ENCODE peak calls at places on chromosomes 7 and 10, in six cellular contexts. I, E, Q, N, K and S are unnamed samples.

GRCh38 chr10:62726142-62726541 is 78.4 kb upstream of the ADO start:
- DNase-seq in I (no peak), Q (no peak), E (no peak), N (no peak), K (no peak), S (no peak)

GRCh38 chr10:45673074-45673628 is 579 bp upstream of the ZFAND4 start:
- DNase-seq in K (peak; percentile 5), I (no peak), N (peak; percentile 44), Q (peak; percentile 48), E (no peak), S (no peak)

GRCh38 chr10:54985732-54986131 is 184.7 kb upstream of the PCDH15 start:
- DNase-seq in K (peak; percentile 29), N (no peak), I (no peak), E (no peak), Q (no peak), S (no peak)

GRCh38 chr7:129240119-129240815 is 15.4 kb downstream of the AHCYL2 start:
- DNase-seq in Q (no peak), E (no peak), N (no peak), K (no peak), I (no peak), S (no peak)

GRCh38 chr10:100878291-100878910 is 34.4 kb upstream of the SLF2 start:
- DNase-seq in K (peak; percentile 78), I (peak; percentile 82), N (peak; percentile 13), E (no peak), Q (peak; percentile 67), S (peak; percentile 49)

GRCh38 chr10:101560293-101561067 is 27.6 kb downstream of the POLL start:
- DNase-seq in K (no peak), E (no peak), N (no peak), I (no peak), Q (no peak), S (no peak)

GRCh38 chr7:100155553-100156317 is 2.8 kb downstream of the TRAPPC14 start:
- DNase-seq in Q (no peak), N (no peak), K (no peak), E (no peak), I (no peak), S (no peak)

GRCh38 chr10:30775779-30776591 is 146.4 kb upstream of the LYZL2 start:
- DNase-seq in E (no peak), N (no peak), I (no peak), Q (no peak), K (peak; percentile 90), S (peak; percentile 78)

GRCh38 chr10:52043811-52044210 is 270.3 kb upstream of the DKK1 start:
- DNase-seq in Q (no peak), E (no peak), K (no peak), N (no peak), I (no peak), S (no peak)

GRCh38 chr10:101214446-101215396 is 14.5 kb downstream of the LBX1 start:
- DNase-seq in E (peak; percentile 5), N (peak; percentile 32), Q (peak; percentile 82), I (peak; percentile 66), K (peak; percentile 44), S (peak; percentile 58)

GRCh38 chr10:110973400-110973799 is 54.0 kb downstream of the SHOC2 start:
- DNase-seq in I (no peak), N (no peak), K (no peak), Q (no peak), E (no peak), S (no peak)

GRCh38 chr10:102660891-102661613 is 16.8 kb downstream of the TRIM8 start:
- DNase-seq in E (no peak), Q (peak; percentile 86), I (no peak), K (peak; percentile 84), N (peak; percentile 71), S (no peak)

GRCh38 chr7:37817219-37817618 is 31.2 kb upstream of the NME8 start:
- DNase-seq in Q (no peak), E (no peak), K (no peak), I (no peak), N (no peak), S (no peak)

GRCh38 chr10:77157248-77158019 is 480.2 kb downstream of the KCNMA1 start:
- DNase-seq in K (peak; percentile 32), E (no peak), N (no peak), Q (no peak), I (no peak), S (no peak)

GRCh38 chr10:114628106-114628505 is 30.0 kb downstream of the ABLIM1 start:
- DNase-seq in N (no peak), Q (no peak), E (no peak), K (no peak), I (no peak), S (no peak)

GRCh38 chr10:121831237-121831636 is 96.6 kb downstream of the ATE1 start:
- DNase-seq in K (no peak), E (no peak), I (no peak), N (no peak), Q (no peak), S (no peak)

GRCh38 chr10:75276029-75276872 is 40.5 kb upstream of the COMTD1 start:
- DNase-seq in E (no peak), K (no peak), N (no peak), I (no peak), Q (peak; percentile 46), S (no peak)

GRCh38 chr7:54932818-54933543 is 85.8 kb upstream of the EGFR start:
- DNase-seq in K (peak; percentile 53), N (peak; percentile 79), E (no peak), Q (peak; percentile 66), I (peak; percentile 28), S (peak; percentile 80)

GRCh38 chr7:1438821-1439220 is 20.4 kb downstream of the MICALL2 start:
- DNase-seq in I (no peak), K (no peak), E (no peak), Q (no peak), N (no peak), S (no peak)

GRCh38 chr7:141481971-141482370 is 69.2 kb upstream of the AGK start:
- DNase-seq in K (no peak), E (no peak), Q (no peak), I (no peak), N (no peak), S (no peak)

DNA sequence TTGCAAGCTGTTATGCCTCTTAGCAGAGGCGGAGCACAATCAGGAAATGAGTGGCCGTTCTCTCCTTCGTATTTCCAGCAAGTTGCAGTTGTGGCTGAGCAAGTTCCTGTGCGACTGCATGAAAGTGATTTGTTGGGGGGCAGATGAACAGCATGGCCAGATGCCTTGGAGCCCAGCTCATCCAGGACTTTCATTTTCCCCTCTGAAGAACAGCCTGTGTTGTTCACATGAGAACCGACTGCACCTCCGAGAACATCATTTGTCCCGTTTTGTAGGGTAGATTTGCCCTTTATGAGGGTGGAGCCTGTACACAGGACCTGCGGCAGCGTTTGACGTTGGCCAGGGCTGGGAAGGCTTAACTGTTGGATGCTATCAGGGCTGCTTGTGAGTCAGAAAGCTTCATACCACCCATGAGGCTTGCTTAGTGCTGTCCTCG is 4.4 kb downstream of the BAG3 start:
- DNase-seq in K (peak; percentile 82), I (no peak), Q (peak; percentile 57), E (no peak), N (no peak), S (peak; percentile 60)
- H3K4me3 ChIP-seq in K (peak overlapping the region; percentile 3), I (no peak overlapping the region), Q (no peak overlapping the region), E (no peak overlapping the region), N (no peak overlapping the region), S (peak overlapping the region; percentile 2)

GRCh38 chr7:75054744-75055527 is 18.7 kb downstream of the RCC1L start:
- DNase-seq in E (no peak), K (peak; percentile 93), N (no peak), I (no peak), Q (no peak), S (peak; percentile 89)
- H3K36me3 ChIP-seq in E (peaks cover 24% of the 10 kb centered on the region), K (peaks cover 9% of the 10 kb centered on the region), N (peaks cover 21% of the 10 kb centered on the region), I (peaks cover 14% of the 10 kb centered on the region), Q (no peaks in the 10 kb centered on the region), S (peaks cover 36% of the 10 kb centered on the region)

GRCh38 chr7:84193787-84194186 is 802 bp downstream of the SEMA3A start:
- DNase-seq in N (no peak), Q (no peak), K (peak; percentile 61), E (no peak), I (no peak), S (no peak)

GRCh38 chr7:84191842-84192241 is 2.7 kb downstream of the SEMA3A start:
- DNase-seq in Q (no peak), E (no peak), K (peak; percentile 61), N (no peak), I (no peak), S (no peak)

GRCh38 chr7:84194484-84195260 is at the start of gene SEMA3A:
- DNase-seq in N (no peak), Q (peak; percentile 48), K (peak; percentile 91), I (peak; percentile 48), E (no peak), S (peak; percentile 67)

GRCh38 chr7:84196007-84196551 is 1.5 kb upstream of the SEMA3A start:
- DNase-seq in Q (no peak), K (peak; percentile 82), I (no peak), N (no peak), E (no peak), S (peak; percentile 33)

DNA sequence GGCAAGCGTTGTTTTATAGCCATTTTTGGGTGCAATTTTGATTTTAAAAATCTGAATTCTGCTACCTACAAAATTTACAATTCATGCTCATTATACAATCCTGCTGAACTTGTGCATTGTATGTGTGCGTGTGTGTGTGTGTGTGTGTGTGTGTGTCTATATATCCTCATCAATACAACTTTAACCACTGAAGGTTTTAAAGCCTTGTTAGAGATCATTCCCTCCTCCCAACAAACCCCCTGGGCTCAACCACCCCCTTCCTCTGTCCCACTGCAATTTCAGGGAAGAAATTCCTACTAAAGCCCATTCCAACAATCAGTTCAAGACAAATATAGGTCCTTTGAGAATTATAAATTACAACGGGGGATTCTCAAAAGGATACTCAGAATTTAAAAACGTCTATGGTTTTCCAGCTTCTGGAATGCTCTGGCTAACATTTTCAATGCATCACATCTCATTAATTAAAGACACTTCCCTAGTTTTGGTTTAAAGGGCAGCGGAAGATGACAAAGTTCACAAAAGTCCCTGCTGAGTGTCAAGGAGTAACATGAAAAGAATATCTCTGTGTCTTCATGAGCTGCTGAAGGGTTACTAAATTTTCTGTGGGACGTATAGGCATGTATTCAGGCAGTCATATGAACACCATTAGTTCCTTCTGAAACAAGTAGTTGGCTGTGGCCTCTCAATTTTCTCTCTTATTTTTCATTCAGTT is 862 bp upstream of the SEMA3A start:
- DNase-seq in E (no peak), Q (no peak), K (peak; percentile 53), N (no peak), I (no peak), S (no peak)
- H3K4me3 ChIP-seq in E (peak overlapping the region; percentile 45), Q (peak overlapping the region; percentile 20), K (peak overlapping the region; percentile 77), N (peak overlapping the region; percentile 7), I (peak overlapping the region; percentile 52), S (peak overlapping the region; percentile 63)

GRCh38 chr10:14860782-14861181 is 17.9 kb upstream of the SUV39H2 start:
- DNase-seq in Q (peak; percentile 76), E (no peak), K (no peak), I (no peak), N (no peak), S (no peak)
- H3K36me3 ChIP-seq in Q (no peaks in the 10 kb centered on the region), E (peaks cover 7% of the 10 kb centered on the region), K (no peaks in the 10 kb centered on the region), I (peaks cover 4% of the 10 kb centered on the region), N (no peaks in the 10 kb centered on the region), S (peaks cover 43% of the 10 kb centered on the region)

GRCh38 chr10:79190740-79191261 is 122.0 kb downstream of the ZMIZ1 start:
- DNase-seq in K (no peak), N (no peak), E (no peak), I (no peak), Q (no peak), S (no peak)
- H3K4me3 ChIP-seq in K (no peak overlapping the region), N (no peak overlapping the region), E (no peak overlapping the region), I (no peak overlapping the region), Q (no peak overlapping the region), S (no peak overlapping the region)

GRCh38 chr10:248307-248706 is 113.1 kb downstream of the ZMYND11 start:
- DNase-seq in Q (no peak), E (no peak), I (no peak), K (no peak), N (no peak), S (no peak)
- H3K36me3 ChIP-seq in Q (no peaks in the 10 kb centered on the region), E (peaks cover 10% of the 10 kb centered on the region), I (peaks cover 14% of the 10 kb centered on the region), K (peaks cover 17% of the 10 kb centered on the region), N (peaks cover 30% of the 10 kb centered on the region), S (peaks cover 24% of the 10 kb centered on the region)